ENCODE peak calls at places on chromosomes 13 and 19, in ten cellular contexts. N is LHCN-M2; K is naive thymus-derived CD8-positive, alpha-beta T cell; C is SW480; R is left cardiac atrium; U is mammary epithelial cell; O is IMR-90; Z is ovary; M is CD8-positive, alpha-beta memory T cell; B is left ventricle myocardium superior. Y is an unnamed sample.
A peak's percentile ranks its signal among the peaks of the same experiment; 100 is the strongest.

GRCh38 chr19:16373989-16374388 is 49.4 kb downstream of the KLF2 start:
- DNase-seq in N (no peak), K (no peak), C (no peak), R (no peak), U (no peak), O (no peak), Z (no peak), M (no peak), B (no peak), Y (peak; percentile 11)

GRCh38 chr19:1935484-1936208 is 5.3 kb upstream of the CSNK1G2 start:
- DNase-seq in N (peak; percentile 66), K (no peak), C (no peak), R (peak; percentile 52), U (peak; percentile 24), O (peak; percentile 28), Z (no peak), M (no peak), B (no peak), Y (no peak)

GRCh38 chr19:48654299-48655059 is 8.5 kb upstream of the CA11 start:
- DNase-seq in N (no peak), K (no peak), C (no peak), R (no peak), U (no peak), O (no peak), Z (no peak), M (no peak), B (no peak), Y (no peak)

GRCh38 chr13:77207943-77208342 is 119.0 kb downstream of the MYCBP2 start:
- DNase-seq in N (peak; percentile 51), K (no peak), C (no peak), R (no peak), U (peak; percentile 82), O (peak; percentile 96), Z (no peak), M (no peak), B (no peak), Y (no peak)

GRCh38 chr13:36163809-36164308 is 32.7 kb upstream of the DCLK1 start:
- DNase-seq in N (peak; percentile 91), K (no peak), C (no peak), R (peak; percentile 82), U (peak; percentile 84), O (peak; percentile 87), Z (peak; percentile 46), M (no peak), B (peak; percentile 80), Y (peak; percentile 71)

GRCh38 chr13:112165712-112166111 is 98.8 kb downstream of the SOX1 start:
- DNase-seq in N (no peak), K (no peak), C (no peak), R (no peak), U (no peak), O (no peak), Z (no peak), M (no peak), B (no peak), Y (no peak)

GRCh38 chr19:32817913-32818476 is 51.6 kb downstream of the SLC7A9 start:
- DNase-seq in N (no peak), K (no peak), C (no peak), R (no peak), U (no peak), O (no peak), Z (no peak), M (no peak), B (no peak), Y (no peak)

GRCh38 chr13:32791545-32792172 is 205.4 kb downstream of the PDS5B start:
- DNase-seq in N (no peak), K (peak; percentile 15), C (peak; percentile 4), R (no peak), U (no peak), O (peak; percentile 35), Z (no peak), M (no peak), B (no peak), Y (no peak)

GRCh38 chr13:106373989-106374572 is 161.4 kb downstream of the EFNB2 start:
- DNase-seq in N (no peak), K (no peak), C (peak; percentile 57), R (no peak), U (peak; percentile 69), O (peak; percentile 73), Z (no peak), M (no peak), B (no peak), Y (no peak)

GRCh38 chr19:49581007-49581508 is at the start of gene PRRG2:
- DNase-seq in N (no peak), K (no peak), C (peak; percentile 76), R (no peak), U (peak; percentile 69), O (no peak), Z (no peak), M (no peak), B (no peak), Y (peak; percentile 72)

GRCh38 chr13:109401307-109401706 is 385.1 kb downstream of the IRS2 start:
- DNase-seq in N (no peak), K (no peak), C (no peak), R (no peak), U (no peak), O (no peak), Z (no peak), M (no peak), B (no peak), Y (no peak)

GRCh38 chr13:52968074-52968700 is 60.4 kb upstream of the OLFM4 start:
- DNase-seq in N (peak; percentile 26), K (peak; percentile 52), C (peak; percentile 85), R (peak; percentile 74), U (peak; percentile 69), O (peak; percentile 60), Z (peak; percentile 45), M (peak; percentile 34), B (peak; percentile 76), Y (peak; percentile 89)

GRCh38 chr19:40600086-40600917 is 867 bp upstream of the LTBP4 start:
- DNase-seq in N (no peak), K (no peak), C (no peak), R (peak; percentile 66), U (no peak), O (no peak), Z (peak; percentile 63), M (no peak), B (peak; percentile 76), Y (no peak)

GRCh38 chr13:45909724-45910123 is 58.2 kb upstream of the SIAH3 start:
- DNase-seq in N (no peak), K (no peak), C (no peak), R (no peak), U (no peak), O (no peak), Z (no peak), M (no peak), B (no peak), Y (no peak)

GRCh38 chr13:53237696-53238095 is 209.1 kb downstream of the OLFM4 start:
- DNase-seq in N (no peak), K (no peak), C (peak; percentile 49), R (no peak), U (no peak), O (no peak), Z (no peak), M (no peak), B (no peak), Y (no peak)

GRCh38 chr19:38722947-38723605 is 21.2 kb downstream of the CAPN12 start:
- DNase-seq in N (no peak), K (no peak), C (no peak), R (no peak), U (no peak), O (no peak), Z (peak; percentile 19), M (no peak), B (no peak), Y (no peak)

GRCh38 chr19:14505488-14506239 is 9.7 kb upstream of the GIPC1 start:
- DNase-seq in N (peak; percentile 58), K (peak; percentile 72), C (peak; percentile 93), R (peak; percentile 50), U (peak; percentile 93), O (peak; percentile 76), Z (no peak), M (peak; percentile 66), B (peak; percentile 62), Y (peak; percentile 58)

GRCh38 chr19:44703336-44704078 is 4.6 kb downstream of the CEACAM16 start:
- DNase-seq in N (no peak), K (no peak), C (no peak), R (no peak), U (no peak), O (no peak), Z (no peak), M (no peak), B (no peak), Y (no peak)

GRCh38 chr19:29495091-29495490 is 30.7 kb upstream of the VSTM2B start:
- DNase-seq in N (no peak), K (no peak), C (no peak), R (no peak), U (no peak), O (no peak), Z (no peak), M (no peak), B (no peak), Y (no peak)

GRCh38 chr19:40266912-40267600 is 18.1 kb downstream of the AKT2 start:
- DNase-seq in N (no peak), K (no peak), C (no peak), R (no peak), U (no peak), O (no peak), Z (no peak), M (no peak), B (no peak), Y (no peak)

GRCh38 chr13:99203601-99204579 is 3.2 kb downstream of the UBAC2 start:
- DNase-seq in N (no peak), K (no peak), C (no peak), R (no peak), U (no peak), O (no peak), Z (no peak), M (no peak), B (no peak), Y (no peak)

GRCh38 chr13:38398810-38399493 is 49.3 kb downstream of the UFM1 start:
- DNase-seq in N (peak; percentile 92), K (no peak), C (no peak), R (no peak), U (peak; percentile 95), O (peak; percentile 39), Z (no peak), M (no peak), B (no peak), Y (no peak)

GRCh38 chr19:39820696-39821095 is 13.3 kb downstream of the DYRK1B start:
- DNase-seq in N (no peak), K (no peak), C (no peak), R (no peak), U (no peak), O (no peak), Z (no peak), M (no peak), B (no peak), Y (no peak)

GRCh38 chr13:43023244-43023931 is at the start of gene DNAJC15:
- DNase-seq in N (peak; percentile 84), K (peak; percentile 54), C (peak; percentile 81), R (peak; percentile 91), U (no peak), O (peak; percentile 83), Z (peak; percentile 46), M (peak; percentile 67), B (peak; percentile 93), Y (peak; percentile 76)

GRCh38 chr19:21848706-21849105 is 12.7 kb upstream of the ZNF43 start:
- DNase-seq in N (no peak), K (no peak), C (no peak), R (no peak), U (peak; percentile 66), O (peak; percentile 31), Z (no peak), M (no peak), B (no peak), Y (no peak)

GRCh38 chr19:9075064-9075964 is 11.5 kb upstream of the OR1M1 start:
- DNase-seq in N (peak; percentile 90), K (no peak), C (peak; percentile 92), R (peak; percentile 87), U (peak; percentile 98), O (peak; percentile 83), Z (peak; percentile 80), M (no peak), B (peak; percentile 58), Y (peak; percentile 62)

GRCh38 chr19:5186293-5187050 is 154.1 kb downstream of the PTPRS start:
- DNase-seq in N (peak; percentile 94), K (no peak), C (no peak), R (no peak), U (peak; percentile 15), O (peak; percentile 67), Z (no peak), M (no peak), B (no peak), Y (no peak)

GRCh38 chr13:44565881-44566280 is 10.2 kb downstream of the TSC22D1 start:
- DNase-seq in N (no peak), K (no peak), C (no peak), R (no peak), U (no peak), O (peak; percentile 23), Z (no peak), M (no peak), B (no peak), Y (no peak)